ENCODE peak calls at places on chromosomes 16 and 17, in four cellular contexts. One of them, this sample, is unnamed.

GRCh38 chr16:87684711-87685404 is 80.9 kb downstream of the KLHDC4 start:
- DNase-seq in cardiac muscle cell: no peak
- DNase-seq in IMR-90: no peak
- DNase-seq in ovary: no peak
- DNase-seq in this sample: no peak

GRCh38 chr16:50765866-50766265 is 24.0 kb downstream of the CYLD start:
- DNase-seq in cardiac muscle cell: no peak
- DNase-seq in IMR-90: no peak
- DNase-seq in ovary: no peak
- DNase-seq in this sample: no peak

GRCh38 chr17:19376799-19377198 is 1.5 kb upstream of the MAPK7 start:
- DNase-seq in cardiac muscle cell: no peak
- DNase-seq in IMR-90: no peak
- DNase-seq in ovary: no peak
- DNase-seq in this sample: no peak

GRCh38 chr17:46774108-46774737 is 44.3 kb downstream of the WNT3 start:
- DNase-seq in cardiac muscle cell: no peak
- DNase-seq in IMR-90: no peak
- DNase-seq in ovary: no peak
- DNase-seq in this sample: no peak

GRCh38 chr16:4663756-4664465 is 29.5 kb upstream of the NUDT16L1 start:
- DNase-seq in cardiac muscle cell: peak; percentile 51
- DNase-seq in IMR-90: no peak
- DNase-seq in ovary: no peak
- DNase-seq in this sample: peak; percentile 61

GRCh38 chr17:41962111-41962510 is 4.5 kb upstream of the CNP start:
- DNase-seq in cardiac muscle cell: no peak
- DNase-seq in IMR-90: no peak
- DNase-seq in ovary: no peak
- DNase-seq in this sample: no peak

GRCh38 chr17:12546983-12547382 is 118.7 kb upstream of the MYOCD start:
- DNase-seq in cardiac muscle cell: no peak
- DNase-seq in IMR-90: no peak
- DNase-seq in ovary: no peak
- DNase-seq in this sample: no peak

GRCh38 chr17:80969030-80969673 is 22.5 kb upstream of the CHMP6 start:
- DNase-seq in cardiac muscle cell: no peak
- DNase-seq in IMR-90: no peak
- DNase-seq in ovary: peak; percentile 36
- DNase-seq in this sample: no peak

GRCh38 chr17:46777943-46778915 is 40.3 kb downstream of the WNT3 start:
- DNase-seq in cardiac muscle cell: no peak
- DNase-seq in IMR-90: no peak
- DNase-seq in ovary: no peak
- DNase-seq in this sample: no peak

GRCh38 chr17:2438823-2439222 is 38.0 kb upstream of the MNT start:
- DNase-seq in cardiac muscle cell: peak; percentile 67
- DNase-seq in IMR-90: peak; percentile 88
- DNase-seq in ovary: no peak
- DNase-seq in this sample: no peak

GRCh38 chr17:29844339-29845048 is 85.5 kb downstream of the SSH2 start:
- DNase-seq in cardiac muscle cell: peak; percentile 76
- DNase-seq in IMR-90: no peak
- DNase-seq in ovary: no peak
- DNase-seq in this sample: peak; percentile 37

GRCh38 chr17:80795737-80796136 is 195.9 kb upstream of the CHMP6 start:
- DNase-seq in cardiac muscle cell: peak; percentile 54
- DNase-seq in IMR-90: no peak
- DNase-seq in ovary: peak; percentile 48
- DNase-seq in this sample: peak; percentile 71

GRCh38 chr16:67897231-67897630 is 4.2 kb downstream of the PSKH1 start:
- DNase-seq in cardiac muscle cell: peak; percentile 51
- DNase-seq in IMR-90: peak; percentile 47
- DNase-seq in ovary: no peak
- DNase-seq in this sample: no peak

GRCh38 chr17:35214631-35215273 is 20.6 kb upstream of the SLC35G3 start:
- DNase-seq in cardiac muscle cell: no peak
- DNase-seq in IMR-90: no peak
- DNase-seq in ovary: no peak
- DNase-seq in this sample: no peak

GRCh38 chr17:17462048-17462824 is 14.6 kb upstream of the MED9 start:
- DNase-seq in cardiac muscle cell: no peak
- DNase-seq in IMR-90: peak; percentile 16
- DNase-seq in ovary: no peak
- DNase-seq in this sample: no peak

GRCh38 chr17:75899767-75900468 is 3.2 kb upstream of the TRIM65 start:
- DNase-seq in cardiac muscle cell: no peak
- DNase-seq in IMR-90: no peak
- DNase-seq in ovary: peak; percentile 35
- DNase-seq in this sample: no peak

GRCh38 chr17:33964344-33964979 is 290.6 kb upstream of the CCL2 start:
- DNase-seq in cardiac muscle cell: no peak
- DNase-seq in IMR-90: no peak
- DNase-seq in ovary: no peak
- DNase-seq in this sample: no peak

GRCh38 chr17:37116802-37117201 is 168.0 kb downstream of the AATF start:
- DNase-seq in cardiac muscle cell: no peak
- DNase-seq in IMR-90: no peak
- DNase-seq in ovary: no peak
- DNase-seq in this sample: no peak

GRCh38 chr17:17635126-17635525 is 43.6 kb upstream of the PEMT start:
- DNase-seq in cardiac muscle cell: no peak
- DNase-seq in IMR-90: no peak
- DNase-seq in ovary: no peak
- DNase-seq in this sample: no peak

GRCh38 chr16:75064403-75065148 is 52.0 kb downstream of the LDHD start:
- DNase-seq in cardiac muscle cell: no peak
- DNase-seq in IMR-90: peak; percentile 39
- DNase-seq in ovary: no peak
- DNase-seq in this sample: no peak

GRCh38 chr16:49340466-49340865 is 33.1 kb upstream of the C16orf78 start:
- DNase-seq in cardiac muscle cell: no peak
- DNase-seq in IMR-90: no peak
- DNase-seq in ovary: no peak
- DNase-seq in this sample: no peak

GRCh38 chr16:49338867-49339266 is 34.7 kb upstream of the C16orf78 start:
- DNase-seq in cardiac muscle cell: no peak
- DNase-seq in IMR-90: no peak
- DNase-seq in ovary: no peak
- DNase-seq in this sample: no peak

GRCh38 chr16:49336581-49336980 is 37.0 kb upstream of the C16orf78 start:
- DNase-seq in cardiac muscle cell: no peak
- DNase-seq in IMR-90: no peak
- DNase-seq in ovary: no peak
- DNase-seq in this sample: no peak

GRCh38 chr16:49335828-49336227 is 37.8 kb upstream of the C16orf78 start:
- DNase-seq in cardiac muscle cell: no peak
- DNase-seq in IMR-90: no peak
- DNase-seq in ovary: no peak
- DNase-seq in this sample: no peak

GRCh38 chr16:49337814-49338350 is 35.7 kb upstream of the C16orf78 start:
- DNase-seq in cardiac muscle cell: no peak
- DNase-seq in IMR-90: no peak
- DNase-seq in ovary: no peak
- DNase-seq in this sample: no peak
- TF ChIP-seq CTCF in cardiac muscle cell: no peak
- TF ChIP-seq CTCF in IMR-90: no peak
- TF ChIP-seq CTCF in ovary: no peak
- TF ChIP-seq CTCF in this sample: no peak

GRCh38 chr17:32349503-32349853 is 479 bp upstream of the ZNF207 start:
- DNase-seq in cardiac muscle cell: peak; percentile 25
- DNase-seq in IMR-90: no peak
- DNase-seq in ovary: no peak
- DNase-seq in this sample: no peak
- TF ChIP-seq CTCF in cardiac muscle cell: no peak
- TF ChIP-seq CTCF in IMR-90: no peak
- TF ChIP-seq CTCF in ovary: no peak
- TF ChIP-seq CTCF in this sample: no peak

DNA sequence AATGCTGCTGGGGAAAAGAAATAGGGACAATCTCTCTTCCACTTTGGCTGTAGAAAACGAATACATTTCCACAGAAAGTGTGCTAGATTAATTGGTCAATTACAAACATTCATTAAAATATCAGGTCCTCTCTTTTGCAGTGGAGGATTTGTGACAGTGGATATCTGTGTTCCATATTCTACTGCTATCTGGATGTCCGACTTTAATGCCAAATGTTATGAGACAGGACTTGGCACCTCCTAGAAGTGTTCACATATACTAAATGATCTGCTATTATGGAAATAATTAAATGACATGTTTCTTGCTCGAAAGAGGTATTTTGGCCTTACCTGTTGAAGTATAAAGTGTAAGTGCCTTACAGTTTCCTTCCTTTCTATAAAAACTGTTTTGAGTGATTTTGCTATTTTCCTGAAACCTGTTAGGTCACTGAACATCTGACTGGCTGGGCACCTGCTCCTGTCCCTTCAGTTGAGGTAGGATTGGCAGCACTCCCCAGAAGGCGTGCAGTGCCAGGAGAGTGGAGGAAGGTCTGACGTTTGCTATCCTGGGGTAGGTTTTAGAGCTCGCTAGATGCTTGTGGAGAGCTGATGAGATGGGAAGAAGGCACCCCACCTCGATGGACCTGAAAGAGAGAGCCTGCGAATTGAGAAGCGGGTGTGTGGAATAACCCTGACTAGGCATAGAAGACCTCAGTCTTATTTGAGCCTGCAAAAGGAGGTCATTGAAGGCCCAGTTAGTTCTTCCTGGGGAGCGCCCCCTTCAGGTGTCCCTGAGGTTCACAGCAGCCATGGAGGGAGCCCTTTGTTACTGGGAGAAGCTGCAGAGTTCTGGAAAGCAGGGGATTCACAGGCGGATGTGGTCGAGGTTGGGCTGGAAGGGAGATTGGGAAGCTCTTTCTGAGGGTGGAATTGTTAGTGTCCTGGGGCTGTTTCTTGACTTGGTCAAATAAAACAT is 159.4 kb upstream of the ZNF267 start:
- DNase-seq in cardiac muscle cell: peak; percentile 10
- DNase-seq in IMR-90: no peak
- DNase-seq in ovary: no peak
- DNase-seq in this sample: no peak
- TF ChIP-seq CTCF in cardiac muscle cell: peak; percentile 38
- TF ChIP-seq CTCF in IMR-90: peak; percentile 22
- TF ChIP-seq CTCF in ovary: no peak
- TF ChIP-seq CTCF in this sample: peak; percentile 26

GRCh38 chr17:9465216-9465921 is 110.3 kb downstream of the STX8 start:
- DNase-seq in cardiac muscle cell: peak; percentile 92
- DNase-seq in IMR-90: peak; percentile 81
- DNase-seq in ovary: no peak
- DNase-seq in this sample: no peak
- TF ChIP-seq CTCF in cardiac muscle cell: peak; percentile 32
- TF ChIP-seq CTCF in IMR-90: no peak
- TF ChIP-seq CTCF in ovary: no peak
- TF ChIP-seq CTCF in this sample: no peak

GRCh38 chr16:73176577-73177013 is 128.7 kb upstream of the ZFHX3 start:
- DNase-seq in cardiac muscle cell: peak; percentile 92
- DNase-seq in IMR-90: peak; percentile 94
- DNase-seq in ovary: no peak
- DNase-seq in this sample: no peak
- TF ChIP-seq CTCF in cardiac muscle cell: peak; percentile 55
- TF ChIP-seq CTCF in IMR-90: peak; percentile 50
- TF ChIP-seq CTCF in ovary: no peak
- TF ChIP-seq CTCF in this sample: peak; percentile 32

GRCh38 chr17:38507436-38507835 is 79.2 kb downstream of the ARHGAP23 start:
- DNase-seq in cardiac muscle cell: no peak
- DNase-seq in IMR-90: no peak
- DNase-seq in ovary: no peak
- DNase-seq in this sample: no peak
- TF ChIP-seq CTCF in cardiac muscle cell: no peak
- TF ChIP-seq CTCF in IMR-90: no peak
- TF ChIP-seq CTCF in ovary: no peak
- TF ChIP-seq CTCF in this sample: no peak

DNA sequence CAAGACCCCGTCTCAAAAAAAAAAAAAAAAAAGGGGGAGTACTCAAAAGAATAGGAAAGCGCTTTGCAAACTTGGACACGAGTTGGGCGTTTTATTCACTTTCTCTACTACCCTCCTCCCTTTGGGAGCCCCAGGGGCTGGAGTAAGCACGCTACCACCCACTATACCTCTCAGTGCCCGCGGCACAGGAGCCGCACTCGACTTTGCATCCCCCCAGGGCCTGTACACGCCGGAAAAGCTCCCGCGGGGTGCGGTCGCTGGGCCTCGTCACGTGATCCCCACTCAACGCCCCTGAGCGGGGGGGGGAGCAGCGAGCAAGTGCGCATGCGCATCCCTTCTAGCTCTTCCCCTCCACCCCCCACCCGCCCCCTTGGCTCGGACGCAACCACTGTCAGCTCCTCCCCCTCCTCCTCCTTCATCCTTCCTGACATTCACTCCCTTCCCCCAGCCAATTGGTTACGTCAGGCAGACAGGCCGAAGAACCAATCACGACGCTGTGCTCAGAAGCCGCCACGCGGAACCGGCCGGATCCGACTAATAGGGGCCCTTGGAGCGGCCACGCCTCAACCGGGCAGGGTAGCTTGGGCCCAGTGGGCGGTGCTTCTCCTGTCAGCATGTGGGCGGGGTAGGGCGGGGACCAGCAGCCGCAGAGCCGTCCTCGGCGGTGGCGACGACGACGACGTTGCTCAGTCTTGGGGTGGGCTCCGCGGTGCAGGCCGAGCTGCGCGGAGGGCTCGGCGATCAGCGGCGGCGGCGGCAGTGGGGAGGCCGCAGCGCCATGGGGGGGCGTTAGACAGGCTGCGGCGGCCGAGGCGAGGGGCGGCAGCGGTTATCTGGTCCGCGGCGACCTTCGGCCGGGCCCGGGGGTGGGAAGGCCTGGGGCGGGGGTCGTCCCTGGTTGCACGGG is at the start of gene HAPSTR1:
- DNase-seq in cardiac muscle cell: peak; percentile 100
- DNase-seq in IMR-90: peak; percentile 100
- DNase-seq in ovary: peak; percentile 100
- DNase-seq in this sample: peak; percentile 100
- TF ChIP-seq CTCF in cardiac muscle cell: no peak
- TF ChIP-seq CTCF in IMR-90: no peak
- TF ChIP-seq CTCF in ovary: no peak
- TF ChIP-seq CTCF in this sample: no peak

GRCh38 chr16:27326738-27327585 is 13.2 kb downstream of the IL4R start:
- DNase-seq in cardiac muscle cell: peak; percentile 95
- DNase-seq in IMR-90: peak; percentile 97
- DNase-seq in ovary: peak; percentile 38
- DNase-seq in this sample: peak; percentile 63
- TF ChIP-seq CTCF in cardiac muscle cell: peak; percentile 10
- TF ChIP-seq CTCF in IMR-90: no peak
- TF ChIP-seq CTCF in ovary: no peak
- TF ChIP-seq CTCF in this sample: no peak

This sample was measured in heart right ventricle.